ENCODE peak calls at places on chromosomes 3 and 15, in nine cellular contexts. L is progenitor cell of endocrine pancreas; F is fibroblast of mammary gland; A is left lung; X is brain microvascular endothelial cell; Q is left ventricle myocardium inferior; O is B cell; E is activated CD8-positive, alpha-beta T cell treated with anti-CD3 and anti-CD28 coated beads for 36 hours; T is cardiac muscle cell. J is an unnamed sample.

GRCh38 chr3:197753263-197753662 is 3.6 kb downstream of the FYTTD1 start:
- DNase-seq in L (no peak), E (peak; percentile 11), T (no peak), F (peak; percentile 7), A (no peak), X (no peak), Q (no peak), O (no peak), J (no peak)

GRCh38 chr3:61451841-61452240 is 109.5 kb upstream of the PTPRG start:
- DNase-seq in F (peak; percentile 66), Q (no peak), O (no peak), A (no peak), L (no peak), X (peak; percentile 56), T (no peak), E (no peak), J (no peak)

GRCh38 chr3:148911173-148911572 is 46.1 kb downstream of the CPA3 start:
- DNase-seq in Q (no peak), T (no peak), L (no peak), A (no peak), O (no peak), E (no peak), F (no peak), X (no peak), J (no peak)

GRCh38 chr3:75101329-75102147 is 487.1 kb upstream of the CNTN3 start:
- DNase-seq in X (no peak), E (no peak), O (no peak), Q (no peak), A (peak; percentile 24), F (no peak), T (no peak), L (peak; percentile 14), J (no peak)

GRCh38 chr3:15520804-15521572 is 518 bp downstream of the COLQ start:
- DNase-seq in T (no peak), X (no peak), O (no peak), Q (no peak), A (no peak), F (no peak), E (no peak), L (no peak), J (no peak)

GRCh38 chr3:21377366-21377765 is 373.6 kb downstream of the ZNF385D start:
- DNase-seq in E (no peak), F (peak; percentile 46), X (no peak), O (no peak), T (no peak), A (no peak), L (no peak), Q (no peak), J (no peak)

GRCh38 chr15:89115547-89115946 is 27.3 kb downstream of the ABHD2 start:
- DNase-seq in Q (no peak), A (peak; percentile 53), X (no peak), L (peak; percentile 16), E (no peak), O (no peak), T (no peak), F (no peak), J (peak; percentile 76)

GRCh38 chr15:89714775-89715174 is 24.2 kb downstream of the WDR93 start:
- DNase-seq in E (no peak), X (no peak), L (no peak), O (no peak), Q (no peak), F (no peak), A (no peak), T (peak; percentile 86), J (no peak)

GRCh38 chr3:94928921-94929320 is 866.1 kb downstream of the NSUN3 start:
- DNase-seq in E (no peak), A (no peak), F (peak; percentile 49), X (peak; percentile 25), Q (no peak), O (no peak), L (no peak), T (peak; percentile 50), J (peak; percentile 46)

GRCh38 chr3:147616998-147617619 is 207.9 kb downstream of the ZIC1 start:
- DNase-seq in Q (no peak), F (peak; percentile 40), T (peak; percentile 29), O (no peak), L (no peak), E (no peak), A (no peak), X (no peak), J (no peak)

GRCh38 chr3:140117111-140117526 is 182.1 kb downstream of the CLSTN2 start:
- DNase-seq in O (no peak), E (no peak), A (no peak), Q (no peak), X (no peak), T (no peak), F (no peak), L (no peak), J (no peak)

DNA sequence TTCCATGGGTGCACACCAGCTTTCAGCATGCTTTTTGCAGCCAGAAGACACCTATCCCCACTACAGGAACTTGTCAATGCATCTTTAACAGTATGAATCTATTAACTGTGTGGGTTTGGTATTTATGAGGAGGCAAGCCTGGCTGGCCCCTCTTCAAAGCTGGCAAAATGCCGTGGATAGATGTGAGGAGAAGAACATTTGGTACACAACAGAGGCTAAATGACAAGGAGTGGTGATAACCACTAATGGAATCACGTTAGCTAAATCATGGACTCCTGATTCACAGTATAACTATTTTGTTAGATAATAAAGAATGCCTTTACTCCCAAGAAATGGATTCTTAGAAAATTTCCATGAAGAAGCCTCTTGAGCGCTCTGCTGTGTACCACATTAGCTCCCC is 187.2 kb downstream of the CLSTN2 start:
- DNase-seq in F (no peak), T (no peak), X (no peak), Q (no peak), A (no peak), O (no peak), E (no peak), L (no peak), J (no peak)
- TF ChIP-seq CTCF in F (no peak), T (no peak), X (no peak), Q (no peak), A (no peak), O (no peak), E (no peak), L (no peak), J (no peak)

GRCh38 chr15:45642203-45642932 is 7.5 kb downstream of the SQOR start:
- DNase-seq in A (no peak), Q (no peak), E (no peak), F (peak; percentile 94), X (peak; percentile 85), L (no peak), O (no peak), T (peak; percentile 90), J (no peak)

GRCh38 chr15:45638641-45639040 is 3.8 kb downstream of the SQOR start:
- DNase-seq in X (no peak), O (no peak), T (no peak), L (no peak), E (no peak), F (peak; percentile 51), Q (no peak), A (no peak), J (no peak)

GRCh38 chr15:45644437-45644836 is 9.6 kb downstream of the SQOR start:
- DNase-seq in Q (no peak), F (no peak), T (no peak), L (no peak), X (no peak), A (no peak), O (no peak), E (peak; percentile 36), J (no peak)

GRCh38 chr15:45640610-45641009 is 5.8 kb downstream of the SQOR start:
- DNase-seq in O (no peak), T (peak; percentile 74), E (no peak), L (no peak), A (no peak), X (peak; percentile 92), F (peak; percentile 97), Q (no peak), J (peak; percentile 10)

DNA sequence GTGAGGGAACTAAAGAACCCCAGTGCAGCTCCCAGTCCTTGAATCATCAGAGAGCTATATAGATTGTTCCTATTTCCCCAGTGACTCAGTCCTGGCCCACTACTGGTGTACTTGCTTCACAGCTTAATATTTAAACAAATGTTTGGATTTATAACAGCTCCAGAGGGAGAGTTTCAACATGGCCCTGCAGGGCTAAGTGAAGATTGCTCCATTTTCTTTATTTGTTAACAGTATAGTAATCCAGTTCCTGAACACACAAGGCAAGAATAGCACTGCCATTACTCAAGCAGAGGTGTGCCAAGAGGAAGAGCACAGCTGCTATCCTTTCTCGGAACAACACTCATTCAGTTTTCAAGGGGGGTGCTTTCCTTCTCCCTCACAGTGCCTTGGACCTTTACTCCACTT is 6.5 kb downstream of the SQOR start:
- DNase-seq in Q (no peak), E (no peak), T (peak; percentile 87), A (no peak), O (no peak), L (no peak), F (peak; percentile 98), X (peak; percentile 80), J (peak; percentile 53)
- TF ChIP-seq CTCF in Q (no peak), E (no peak), T (peak; percentile 6), A (peak; percentile 12), O (no peak), L (no peak), F (peak; percentile 2), X (peak; percentile 14), J (peak; percentile 14)

DNA sequence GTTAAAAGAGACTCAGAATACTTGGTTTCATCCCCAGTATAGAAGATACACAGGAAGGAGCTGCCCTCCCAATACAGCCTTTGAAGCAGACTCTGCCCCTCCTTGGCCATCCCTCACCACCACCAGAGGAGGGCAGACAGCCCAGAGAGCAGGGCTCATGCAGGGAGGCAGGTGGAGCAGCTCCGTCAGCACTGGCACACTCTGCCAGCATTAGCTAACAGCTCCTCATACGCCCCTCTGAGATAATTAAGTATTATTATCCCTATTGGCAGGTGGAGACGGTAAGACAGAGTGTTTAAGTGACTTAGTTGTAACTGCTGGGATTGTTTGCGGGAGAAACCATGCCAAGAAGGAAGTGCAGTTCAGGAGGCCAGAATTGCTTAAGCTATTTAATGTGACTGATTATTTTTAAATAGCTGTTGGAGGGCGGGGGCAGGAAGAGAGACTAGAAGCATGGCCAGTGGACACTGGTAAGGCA is 434.0 kb downstream of the EPHB1 start:
- DNase-seq in X (no peak), F (no peak), O (no peak), Q (no peak), E (no peak), L (no peak), T (no peak), A (no peak), J (peak; percentile 21)
- TF ChIP-seq CTCF in X (no peak), F (no peak), O (no peak), Q (peak; percentile 45), E (no peak), L (peak; percentile 14), T (no peak), A (no peak), J (no peak)

GRCh38 chr3:183815951-183816475 is 9.4 kb downstream of the MAP6D1 start:
- DNase-seq in T (no peak), O (no peak), A (no peak), E (no peak), L (no peak), F (no peak), Q (no peak), X (no peak), J (no peak)
- TF ChIP-seq CTCF in T (no peak), O (no peak), A (no peak), E (no peak), L (no peak), F (no peak), Q (no peak), X (no peak), J (no peak)

DNA sequence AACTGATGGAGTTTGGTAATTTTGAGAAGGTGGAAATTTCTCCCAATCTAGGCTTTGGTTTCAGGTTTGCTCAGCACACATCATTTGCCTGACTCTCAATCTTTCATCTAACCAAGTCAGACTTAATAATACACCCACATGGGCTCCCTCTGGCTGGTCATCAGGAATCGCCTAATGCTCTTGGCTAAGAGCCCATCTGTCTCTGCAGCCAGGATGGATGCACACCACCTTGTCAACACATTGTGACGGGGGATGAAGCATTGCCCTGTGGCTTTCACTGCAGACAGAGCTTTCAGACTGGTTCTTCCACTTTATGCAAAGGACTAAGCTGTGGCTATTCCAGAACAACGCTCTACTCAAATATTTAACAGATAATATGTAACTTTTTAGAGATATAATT is 3.0 kb upstream of the HDGFL3 start:
- DNase-seq in X (no peak), E (no peak), O (no peak), F (peak; percentile 92), Q (no peak), T (peak; percentile 17), L (no peak), A (no peak), J (peak; percentile 68)
- TF ChIP-seq CTCF in X (no peak), E (no peak), O (no peak), F (no peak), Q (no peak), T (no peak), L (no peak), A (no peak), J (no peak)